ENCODE peak calls at places on chromosomes 6 and 20, in eight cellular contexts. Z, R, P, S, H, J, E and Q are unnamed samples.

GRCh38 chr6:28769626-28770402 is 154.0 kb downstream of the TRIM27 start:
- DNase-seq in Z (no peak), R (no peak), P (peak), S (no peak), H (no peak), J (peak), E (no peak), Q (no peak)

GRCh38 chr6:170020041-170020583 is 268.7 kb downstream of the ERMARD start:
- DNase-seq in Z (no peak), R (no peak), P (no peak), S (no peak), H (no peak), J (no peak), E (peak), Q (no peak)

GRCh38 chr20:57840066-57840465 is 130.3 kb upstream of the PMEPA1 start:
- DNase-seq in Z (no peak), R (no peak), P (no peak), S (no peak), H (no peak), J (no peak), E (no peak), Q (no peak)

GRCh38 chr6:41200901-41201783 is at the start of gene TREML2:
- DNase-seq in Z (no peak), R (no peak), P (no peak), S (no peak), H (no peak), J (no peak), E (no peak), Q (no peak)

GRCh38 chr6:88561974-88562736 is 396.0 kb upstream of the CNR1 start:
- DNase-seq in Z (no peak), R (no peak), P (no peak), S (no peak), H (no peak), J (no peak), E (no peak), Q (no peak)

GRCh38 chr6:165049362-165049761 is 260.0 kb downstream of the C6orf118 start:
- DNase-seq in Z (no peak), R (peak), P (peak), S (no peak), H (no peak), J (peak), E (no peak), Q (no peak)

GRCh38 chr6:60670036-60670435 is 1616.0 kb downstream of the KHDRBS2 start:
- DNase-seq in Z (no peak), R (no peak), P (no peak), S (no peak), H (no peak), J (no peak), E (no peak), Q (no peak)

GRCh38 chr6:31559958-31560696 is 12.0 kb upstream of the LTA start:
- DNase-seq in Z (no peak), R (no peak), P (peak), S (no peak), H (no peak), J (no peak), E (no peak), Q (no peak)

GRCh38 chr20:42319614-42320013 is 701.4 kb upstream of the CHD6 start:
- DNase-seq in Z (no peak), R (no peak), P (no peak), S (no peak), H (no peak), J (no peak), E (no peak), Q (no peak)

GRCh38 chr6:2542858-2543218 is 207.9 kb downstream of the MYLK4 start:
- DNase-seq in Z (peak), R (no peak), P (peak), S (no peak), H (no peak), J (no peak), E (no peak), Q (no peak)

GRCh38 chr20:38173237-38174156 is 8.4 kb upstream of the TGM2 start:
- DNase-seq in Z (peak), R (no peak), P (peak), S (peak), H (no peak), J (no peak), E (no peak), Q (peak)

GRCh38 chr6:9409126-9409525 is 973.8 kb upstream of the SLC35B3 start:
- DNase-seq in Z (no peak), R (no peak), P (no peak), S (no peak), H (no peak), J (no peak), E (no peak), Q (no peak)

GRCh38 chr6:101404767-101405166 is 11.3 kb downstream of the GRIK2 start:
- DNase-seq in Z (no peak), R (no peak), P (no peak), S (no peak), H (no peak), J (no peak), E (no peak), Q (no peak)

GRCh38 chr6:169529931-169530761 is 171.7 kb downstream of the WDR27 start:
- DNase-seq in Z (peak), R (no peak), P (no peak), S (no peak), H (no peak), J (no peak), E (no peak), Q (peak)

GRCh38 chr6:10140824-10141223 is 274.1 kb downstream of the TFAP2A start:
- DNase-seq in Z (no peak), R (no peak), P (peak), S (no peak), H (no peak), J (no peak), E (no peak), Q (no peak)

GRCh38 chr20:34708621-34709043 is 4.5 kb downstream of the TP53INP2 start:
- DNase-seq in Z (no peak), R (no peak), P (peak), S (peak), H (peak), J (peak), E (no peak), Q (no peak)

GRCh38 chr6:142444388-142444787 is 142.6 kb downstream of the ADGRG6 start:
- DNase-seq in Z (no peak), R (no peak), P (no peak), S (no peak), H (no peak), J (no peak), E (no peak), Q (no peak)

GRCh38 chr20:13356591-13356990 is 135.5 kb downstream of the ISM1 start:
- DNase-seq in Z (no peak), R (no peak), P (no peak), S (no peak), H (no peak), J (no peak), E (no peak), Q (no peak)

GRCh38 chr6:22062807-22063408 is 233.9 kb downstream of the PRL start:
- DNase-seq in Z (no peak), R (no peak), P (no peak), S (no peak), H (peak), J (no peak), E (no peak), Q (no peak)

GRCh38 chr20:36741072-36741471 is 4.8 kb downstream of the NDRG3 start:
- DNase-seq in Z (no peak), R (no peak), P (no peak), S (no peak), H (no peak), J (no peak), E (no peak), Q (no peak)

GRCh38 chr6:7234547-7234946 is 78.5 kb downstream of the SSR1 start:
- DNase-seq in Z (no peak), R (no peak), P (no peak), S (no peak), H (no peak), J (no peak), E (no peak), Q (no peak)

DNA sequence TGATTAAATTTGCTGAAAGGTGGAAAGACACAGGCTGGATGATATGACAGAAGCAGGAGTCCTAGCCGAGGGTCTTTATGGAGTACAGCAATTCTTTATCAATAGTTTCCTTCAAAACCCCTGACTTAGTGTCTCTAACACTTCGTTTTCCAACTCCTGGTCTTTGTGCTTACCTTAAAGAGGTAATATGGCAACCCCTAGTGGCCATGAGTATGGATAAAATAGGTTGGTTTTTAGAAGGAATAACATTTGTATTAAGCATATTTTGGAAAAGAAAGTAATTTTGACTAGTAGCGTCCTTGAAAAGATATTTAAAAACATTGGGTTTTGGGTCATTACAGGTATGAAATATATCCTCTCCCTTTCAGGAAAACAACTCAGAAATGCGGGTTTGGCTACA is 51.9 kb downstream of the VGLL2 start:
- DNase-seq in Z (no peak), R (peak), P (peak), S (no peak), H (no peak), J (no peak), E (no peak), Q (no peak)
- TF ChIP-seq CTCF in Z (peak), R (peak), P (peak), S (peak), H (no peak), J (peak), E (peak), Q (peak)

DNA sequence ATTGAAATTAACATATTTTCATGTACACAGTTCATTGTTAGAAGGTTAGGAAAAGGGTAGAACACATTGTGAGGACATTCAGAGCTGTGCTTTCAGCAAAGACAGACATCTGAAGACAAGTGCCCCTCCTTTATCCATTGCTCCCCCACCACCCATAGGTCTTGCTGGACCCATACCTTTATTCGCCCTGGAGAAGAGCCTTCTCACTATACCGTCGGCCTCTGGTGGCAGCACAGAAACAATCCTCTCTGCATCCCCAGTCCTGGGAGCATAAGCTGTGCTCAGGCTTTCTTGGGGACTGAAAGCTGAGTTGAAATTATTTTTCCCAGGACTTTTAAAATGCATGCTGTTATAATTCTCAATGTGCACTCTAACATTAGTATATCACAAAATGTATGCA is 372.3 kb downstream of the EPHA7 start:
- DNase-seq in Z (no peak), R (no peak), P (no peak), S (no peak), H (no peak), J (no peak), E (no peak), Q (no peak)
- TF ChIP-seq CTCF in Z (no peak), R (no peak), P (no peak), S (no peak), H (no peak), J (no peak), E (no peak), Q (no peak)

GRCh38 chr6:30556006-30556713 is at the start of gene GNL1:
- DNase-seq in Z (peak), R (peak), P (peak), S (peak), H (peak), J (peak), E (peak), Q (no peak)
- TF ChIP-seq CTCF in Z (peak), R (no peak), P (no peak), S (no peak), H (no peak), J (no peak), E (peak), Q (no peak)

DNA sequence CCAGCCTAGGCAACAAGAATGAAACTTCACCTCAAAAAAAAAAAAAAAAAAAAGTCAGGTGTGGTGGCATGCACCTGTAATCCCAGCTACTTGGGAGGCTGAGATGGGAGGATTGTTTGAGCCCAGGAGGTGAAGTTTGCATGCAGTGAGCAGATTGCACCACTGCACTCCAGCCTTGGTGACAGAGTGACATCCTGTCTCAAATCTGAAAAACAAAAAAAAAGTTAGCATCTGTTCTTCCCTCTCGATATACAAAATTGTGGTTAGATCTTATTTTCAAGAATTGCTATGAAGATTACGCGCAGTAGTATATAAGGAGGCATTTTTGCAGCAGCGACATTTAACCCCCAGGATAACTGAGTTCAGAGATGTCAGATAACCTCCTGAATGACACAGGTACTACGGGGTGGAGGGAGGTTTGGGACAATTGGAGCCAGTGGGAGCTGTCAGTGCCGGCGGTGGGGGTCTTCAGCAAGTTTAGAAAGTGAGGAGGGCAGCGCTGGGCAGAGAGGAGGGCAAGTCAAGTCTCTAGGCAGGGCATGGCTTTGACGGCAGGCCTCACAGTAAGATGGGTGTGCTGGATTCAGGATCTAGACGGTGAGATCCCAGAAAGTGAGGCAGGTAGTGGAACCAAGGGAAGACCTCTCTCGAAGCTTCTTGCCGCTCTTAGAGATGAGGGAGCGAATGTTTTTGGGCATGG is 26.2 kb upstream of the MRPS18A start:
- DNase-seq in Z (no peak), R (no peak), P (no peak), S (no peak), H (no peak), J (no peak), E (no peak), Q (no peak)
- TF ChIP-seq CTCF in Z (no peak), R (no peak), P (no peak), S (no peak), H (no peak), J (no peak), E (no peak), Q (no peak)

DNA sequence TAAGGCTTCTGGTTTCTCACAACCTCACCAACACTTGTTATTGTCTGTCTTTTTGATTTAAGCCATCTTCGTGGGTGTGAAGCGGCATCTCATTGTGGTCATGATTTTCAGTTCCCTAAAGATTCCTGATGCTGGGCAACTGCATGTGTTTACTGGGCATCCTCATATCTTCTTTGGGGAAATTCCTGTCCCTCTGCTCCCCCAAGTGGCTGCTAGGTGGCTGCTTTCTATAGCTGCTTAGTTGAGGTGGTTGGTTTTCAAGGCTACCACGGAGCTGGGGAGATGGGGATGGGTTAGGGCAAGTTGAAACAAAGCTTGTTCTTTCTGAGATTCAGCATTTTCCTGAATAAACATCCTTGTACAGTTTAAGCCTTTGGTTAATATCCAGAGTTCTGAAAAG is 403.9 kb upstream of the SULF2 start:
- DNase-seq in Z (no peak), R (peak), P (peak), S (no peak), H (no peak), J (no peak), E (no peak), Q (no peak)
- TF ChIP-seq CTCF in Z (peak), R (peak), P (peak), S (peak), H (no peak), J (no peak), E (peak), Q (peak)

DNA sequence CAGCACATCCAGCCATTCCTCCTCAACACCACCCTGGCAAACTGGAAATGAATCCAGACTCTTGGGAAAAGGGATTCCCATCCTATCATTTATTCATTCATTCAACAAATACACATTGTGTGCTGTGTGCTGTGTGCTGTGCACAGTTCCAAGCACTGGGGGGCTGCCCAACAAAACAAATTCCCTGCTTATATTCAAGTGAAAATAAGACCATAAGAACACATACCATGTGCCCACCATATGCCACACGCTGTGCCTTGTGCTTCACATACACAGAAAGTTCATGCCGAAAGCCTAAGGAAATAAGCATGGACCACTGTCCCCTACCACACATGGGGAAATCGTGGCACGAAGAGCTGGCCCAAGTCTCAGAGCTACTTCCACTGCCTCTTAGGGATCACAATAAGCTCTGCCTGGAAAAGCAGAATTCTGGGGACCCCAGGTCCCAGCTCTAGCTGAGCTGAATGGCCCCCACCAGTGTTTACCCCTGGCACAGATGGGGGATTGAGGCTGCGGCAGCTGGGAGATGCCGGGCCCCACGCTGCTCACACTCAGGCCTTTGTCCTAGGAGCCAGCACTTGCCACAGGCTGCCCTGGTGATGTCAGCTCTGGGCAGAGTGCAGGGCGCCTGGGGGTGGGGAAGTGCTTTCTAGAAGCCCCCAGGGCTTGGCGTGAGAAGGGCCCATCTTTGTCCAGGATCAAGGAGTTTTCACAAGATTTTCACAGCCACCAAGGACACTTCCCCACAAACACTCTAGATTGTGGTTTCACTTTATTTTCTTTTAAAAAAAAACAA is 99.6 kb downstream of the PREX1 start:
- DNase-seq in Z (no peak), R (no peak), P (no peak), S (no peak), H (no peak), J (no peak), E (no peak), Q (no peak)
- TF ChIP-seq CTCF in Z (no peak), R (no peak), P (peak), S (no peak), H (no peak), J (no peak), E (no peak), Q (peak)

GRCh38 chr6:139927236-139927635 is 552.8 kb upstream of the CITED2 start:
- DNase-seq in Z (peak), R (no peak), P (peak), S (no peak), H (no peak), J (no peak), E (no peak), Q (no peak)
- TF ChIP-seq CTCF in Z (peak), R (peak), P (peak), S (no peak), H (no peak), J (no peak), E (no peak), Q (no peak)

GRCh38 chr6:14710421-14710820 is 535.4 kb upstream of the JARID2 start:
- DNase-seq in Z (no peak), R (no peak), P (no peak), S (no peak), H (no peak), J (no peak), E (no peak), Q (no peak)

GRCh38 chr6:14709900-14710299 is 536.0 kb upstream of the JARID2 start:
- DNase-seq in Z (no peak), R (no peak), P (no peak), S (no peak), H (no peak), J (no peak), E (no peak), Q (no peak)

GRCh38 chr6:14713008-14713452 is 532.8 kb upstream of the JARID2 start:
- DNase-seq in Z (no peak), R (no peak), P (peak), S (no peak), H (no peak), J (no peak), E (no peak), Q (no peak)

GRCh38 chr6:14711704-14712397 is 534.0 kb upstream of the JARID2 start:
- DNase-seq in Z (no peak), R (no peak), P (no peak), S (no peak), H (no peak), J (no peak), E (no peak), Q (no peak)

DNA sequence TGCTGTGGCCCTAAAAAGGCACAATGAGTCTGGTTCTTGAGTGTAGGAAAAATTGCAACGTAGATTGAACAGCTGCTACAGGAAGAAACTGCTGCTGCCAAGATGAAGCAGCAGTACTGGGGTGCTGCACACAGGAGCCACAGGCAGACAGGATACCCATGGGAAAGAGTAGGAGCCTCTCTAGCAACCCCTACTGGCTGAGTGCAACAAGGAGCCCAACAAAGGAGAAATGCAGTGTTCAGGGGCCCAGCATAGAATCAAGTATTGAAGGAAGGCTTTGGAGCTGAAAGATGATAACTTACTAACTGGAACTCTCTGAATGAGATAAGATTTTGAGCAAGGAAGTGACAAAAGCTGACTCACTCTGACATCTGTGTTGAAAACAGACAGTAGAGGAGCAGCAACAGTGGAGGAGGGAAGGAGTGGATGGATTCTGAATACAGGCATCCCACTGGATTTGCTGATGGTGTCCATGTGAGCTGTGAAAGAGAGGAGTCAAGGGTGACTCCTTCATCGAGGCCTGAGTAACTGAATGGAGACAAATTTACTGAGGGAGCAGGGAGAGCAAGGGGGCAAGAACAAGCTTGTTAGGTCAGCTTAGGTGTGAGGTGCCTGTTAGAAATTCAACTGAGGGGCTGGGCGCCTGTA is 534.7 kb upstream of the JARID2 start:
- DNase-seq in Z (peak), R (no peak), P (peak), S (no peak), H (no peak), J (no peak), E (no peak), Q (peak)
- TF ChIP-seq CTCF in Z (peak), R (peak), P (peak), S (peak), H (peak), J (no peak), E (peak), Q (peak)